ENCODE peak calls at places on chromosomes 5 and 9, in seven cellular contexts. P is IMR-90, C is left ventricle myocardium inferior, L is astrocyte of the spinal cord, D is AG04450, N is upper lobe of right lung, Y is nephron progenitor cell. R is an unnamed sample.

GRCh38 chr5:887947-888640 is 4.5 kb downstream of the BRD9 start:
- DNase-seq in P (no peak), L (no peak), D (no peak), Y (no peak), N (no peak), C (no peak), R (no peak)

GRCh38 chr9:129640871-129641750 is 840 bp downstream of the ASB6 start:
- DNase-seq in D (no peak), L (no peak), Y (no peak), P (no peak), C (no peak), N (no peak), R (no peak)

GRCh38 chr9:96437454-96437853 is 12.5 kb upstream of the HABP4 start:
- DNase-seq in N (no peak), D (no peak), P (no peak), Y (no peak), L (no peak), C (no peak), R (no peak)

GRCh38 chr9:9778293-9778692 is 834.5 kb downstream of the PTPRD start:
- DNase-seq in N (no peak), D (no peak), L (no peak), P (no peak), C (no peak), Y (no peak), R (no peak)

GRCh38 chr9:2132484-2133082 is 117.4 kb downstream of the SMARCA2 start:
- DNase-seq in P (peak; percentile 54), D (no peak), N (no peak), Y (no peak), C (no peak), L (peak; percentile 53), R (no peak)

GRCh38 chr5:14471557-14471956 is 110.0 kb upstream of the OTULINL start:
- DNase-seq in Y (no peak), P (peak; percentile 37), D (no peak), C (no peak), L (no peak), N (no peak), R (no peak)

GRCh38 chr5:97425511-97425910 is 242.5 kb upstream of the RIOK2 start:
- DNase-seq in C (no peak), D (no peak), Y (no peak), L (no peak), N (no peak), P (peak; percentile 16), R (no peak)

GRCh38 chr5:58149750-58150149 is 310.1 kb downstream of the PLK2 start:
- DNase-seq in N (no peak), P (no peak), D (no peak), C (no peak), L (no peak), Y (no peak), R (no peak)

GRCh38 chr5:160083501-160083900 is 35.7 kb downstream of the PWWP2A start:
- DNase-seq in Y (no peak), N (no peak), P (no peak), C (no peak), L (no peak), D (no peak), R (no peak)

GRCh38 chr9:117714282-117714681 is 10.1 kb downstream of the TLR4 start:
- DNase-seq in Y (no peak), P (no peak), D (no peak), C (no peak), L (no peak), N (no peak), R (no peak)
- TF ChIP-seq CTCF in Y (no peak), P (no peak), D (no peak), C (no peak), L (no peak), N (no peak), R (peak; percentile 22)

GRCh38 chr5:137606401-137606800 is 107.3 kb upstream of the SPOCK1 start:
- DNase-seq in P (no peak), L (no peak), C (no peak), D (no peak), N (no peak), Y (no peak), R (no peak)

GRCh38 chr5:137604348-137605095 is 105.4 kb upstream of the SPOCK1 start:
- DNase-seq in D (no peak), C (no peak), Y (no peak), P (no peak), N (no peak), L (no peak), R (no peak)

GRCh38 chr5:137607771-137608170 is 108.6 kb upstream of the SPOCK1 start:
- DNase-seq in D (no peak), L (no peak), P (no peak), C (no peak), Y (no peak), N (no peak), R (no peak)

GRCh38 chr5:137603891-137604290 is 104.8 kb upstream of the SPOCK1 start:
- DNase-seq in D (no peak), Y (no peak), L (no peak), C (no peak), N (no peak), P (no peak), R (no peak)

DNA sequence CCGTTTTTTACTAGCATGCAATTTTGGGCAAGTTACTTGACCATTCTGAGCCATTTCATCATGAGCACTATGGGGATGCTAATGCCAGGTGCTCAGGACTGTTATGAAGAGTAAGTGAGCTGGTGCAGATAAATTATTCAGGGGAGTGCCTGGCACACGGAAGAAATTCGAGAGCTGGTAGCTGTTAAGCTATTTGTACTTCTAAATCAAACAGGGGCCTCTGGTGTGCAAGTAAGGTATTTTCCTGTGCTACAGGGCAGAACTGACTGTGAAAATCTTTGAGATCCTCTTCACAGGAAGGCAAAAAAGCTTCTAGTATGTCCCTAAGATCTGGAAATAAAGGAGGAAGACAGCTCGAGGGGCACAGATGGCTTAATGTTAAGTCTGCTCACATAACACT is 106.3 kb upstream of the SPOCK1 start:
- DNase-seq in N (no peak), Y (no peak), L (peak; percentile 17), D (no peak), P (no peak), C (no peak), R (no peak)
- TF ChIP-seq CTCF in N (no peak), Y (peak; percentile 36), L (peak; percentile 26), D (no peak), P (no peak), C (peak; percentile 33), R (peak; percentile 77)

DNA sequence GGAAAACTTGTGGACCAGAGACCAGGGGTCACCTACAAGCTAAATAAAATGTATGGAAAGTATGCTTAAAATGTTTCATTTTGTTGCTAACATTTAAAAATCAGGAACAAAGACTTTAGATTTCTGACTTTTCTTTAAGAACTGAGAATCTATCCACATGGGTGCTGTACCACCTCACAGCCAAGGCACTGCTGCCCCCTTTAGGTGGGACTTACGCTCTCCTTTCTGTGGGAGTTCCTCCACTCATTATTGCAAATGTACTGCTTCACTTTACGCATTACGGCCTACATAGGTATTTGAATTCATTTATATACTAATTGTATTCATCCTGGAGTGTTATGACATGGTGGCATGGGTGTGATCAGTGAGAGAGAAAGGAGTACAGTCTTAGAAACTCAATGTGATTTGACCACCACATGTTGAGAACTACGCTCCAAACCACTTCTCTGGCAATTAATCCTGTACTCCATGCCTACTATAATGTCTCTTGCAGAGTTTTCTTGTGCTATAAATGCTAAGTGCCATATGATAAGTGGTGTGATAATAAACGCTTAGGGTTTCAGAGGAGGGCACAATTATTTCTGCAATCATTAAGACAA is 24.7 kb upstream of the CETN3 start:
- DNase-seq in P (peak; percentile 45), C (no peak), Y (peak; percentile 61), N (no peak), L (peak; percentile 47), D (no peak), R (no peak)
- TF ChIP-seq CTCF in P (peak; percentile 65), C (peak; percentile 67), Y (peak; percentile 70), N (peak; percentile 67), L (peak; percentile 82), D (peak; percentile 81), R (peak; percentile 82)

GRCh38 chr9:136926749-136927148 is 17.8 kb downstream of the FBXW5 start:
- DNase-seq in L (no peak), Y (no peak), N (peak; percentile 55), D (no peak), C (no peak), P (no peak), R (no peak)

GRCh38 chr9:136923881-136924280 is 20.7 kb downstream of the FBXW5 start:
- DNase-seq in Y (no peak), C (no peak), N (no peak), P (no peak), D (no peak), L (no peak), R (no peak)

GRCh38 chr9:136927343-136928261 is 16.9 kb downstream of the FBXW5 start:
- DNase-seq in D (no peak), C (no peak), P (peak; percentile 28), L (peak; percentile 10), Y (no peak), N (no peak), R (no peak)

GRCh38 chr9:136926154-136926704 is 18.3 kb downstream of the FBXW5 start:
- DNase-seq in N (peak; percentile 44), P (no peak), L (no peak), C (no peak), D (no peak), Y (no peak), R (no peak)

DNA sequence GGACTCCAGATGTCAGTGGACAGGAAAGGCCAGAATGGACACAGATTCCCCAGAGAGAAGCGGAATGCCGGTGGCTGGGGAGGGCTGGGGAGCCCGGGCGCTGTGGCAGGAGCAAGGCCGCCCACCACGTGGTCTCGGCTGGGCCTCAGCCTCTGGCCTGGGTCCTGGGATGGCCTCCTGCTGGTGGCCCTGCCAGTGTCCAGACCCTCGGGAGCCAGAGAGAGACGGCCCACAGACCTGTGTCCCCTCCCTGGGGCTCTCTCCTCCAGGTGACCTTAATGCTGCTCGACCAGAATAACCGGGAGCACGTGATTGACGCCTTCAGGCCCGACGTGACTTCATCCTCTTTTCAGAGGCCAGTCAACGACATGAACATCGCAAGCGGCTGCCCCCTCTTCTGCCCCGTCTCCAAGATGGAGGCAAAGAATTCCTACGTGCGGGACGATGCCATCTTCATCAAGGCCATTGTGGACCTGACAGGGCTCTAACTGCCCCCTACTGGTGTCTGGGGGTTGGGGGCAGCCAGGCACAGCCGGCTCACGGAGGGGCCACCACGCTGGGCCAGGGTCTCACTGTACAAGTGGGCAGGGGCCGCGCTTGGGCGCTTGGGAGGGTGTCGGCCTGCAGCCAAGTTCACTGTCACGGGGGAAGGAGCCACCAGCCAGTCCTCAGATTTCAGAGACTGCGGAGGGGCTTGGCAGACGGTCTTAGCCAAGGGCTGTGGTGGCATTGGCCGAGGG is 19.0 kb downstream of the FBXW5 start:
- DNase-seq in N (peak; percentile 59), D (no peak), L (no peak), C (peak; percentile 58), Y (no peak), P (no peak), R (no peak)
- TF ChIP-seq CTCF in N (no peak), D (no peak), L (peak; percentile 3), C (peak; percentile 32), Y (peak; percentile 11), P (no peak), R (no peak)